ENCODE peak calls at places on chromosomes 12 and 14, in eight cellular contexts. One of them, this sample, is unnamed.
A peak's percentile ranks its signal among the peaks of the same experiment; 100 is the strongest.

GRCh38 chr14:65985976-65986375 is 500.2 kb upstream of the CCDC196 start:
- DNase-seq in brain microvascular endothelial cell: no peak
- DNase-seq in ELR: no peak
- DNase-seq in colonic mucosa: no peak
- DNase-seq in astrocyte of the spinal cord: no peak
- DNase-seq in stimulated activated CD4-positive, alpha-beta T cell treated with anti-CD3 and anti-CD28 coated beads, Interleukin-2, amount 100 ng/mL, for 48 hours: no peak
- DNase-seq in neural crest cell: no peak
- DNase-seq in EL: no peak
- DNase-seq in this sample: no peak

GRCh38 chr14:100755649-100756048 is 29.0 kb downstream of the DLK1 start:
- DNase-seq in astrocyte of the spinal cord: peak; percentile 42
- DNase-seq in ELR: peak; percentile 77
- DNase-seq in neural crest cell: no peak
- DNase-seq in brain microvascular endothelial cell: no peak
- DNase-seq in colonic mucosa: no peak
- DNase-seq in EL: no peak
- DNase-seq in stimulated activated CD4-positive, alpha-beta T cell treated with anti-CD3 and anti-CD28 coated beads, Interleukin-2, amount 100 ng/mL, for 48 hours: no peak
- DNase-seq in this sample: no peak

GRCh38 chr12:85639834-85640233 is 196.4 kb downstream of the RASSF9 start:
- DNase-seq in EL: no peak
- DNase-seq in astrocyte of the spinal cord: no peak
- DNase-seq in stimulated activated CD4-positive, alpha-beta T cell treated with anti-CD3 and anti-CD28 coated beads, Interleukin-2, amount 100 ng/mL, for 48 hours: no peak
- DNase-seq in ELR: no peak
- DNase-seq in brain microvascular endothelial cell: no peak
- DNase-seq in neural crest cell: no peak
- DNase-seq in colonic mucosa: no peak
- DNase-seq in this sample: no peak

GRCh38 chr14:58198086-58198485 is 1.9 kb upstream of the ACTR10 start:
- DNase-seq in astrocyte of the spinal cord: no peak
- DNase-seq in ELR: no peak
- DNase-seq in stimulated activated CD4-positive, alpha-beta T cell treated with anti-CD3 and anti-CD28 coated beads, Interleukin-2, amount 100 ng/mL, for 48 hours: no peak
- DNase-seq in brain microvascular endothelial cell: no peak
- DNase-seq in colonic mucosa: no peak
- DNase-seq in EL: no peak
- DNase-seq in neural crest cell: no peak
- DNase-seq in this sample: no peak

GRCh38 chr12:122035292-122035691 is 13.6 kb downstream of the BCL7A start:
- DNase-seq in astrocyte of the spinal cord: no peak
- DNase-seq in neural crest cell: no peak
- DNase-seq in ELR: no peak
- DNase-seq in brain microvascular endothelial cell: no peak
- DNase-seq in colonic mucosa: no peak
- DNase-seq in stimulated activated CD4-positive, alpha-beta T cell treated with anti-CD3 and anti-CD28 coated beads, Interleukin-2, amount 100 ng/mL, for 48 hours: no peak
- DNase-seq in EL: no peak
- DNase-seq in this sample: no peak

GRCh38 chr14:104117341-104118005 is 20.9 kb upstream of the KIF26A start:
- DNase-seq in astrocyte of the spinal cord: no peak
- DNase-seq in EL: no peak
- DNase-seq in colonic mucosa: peak; percentile 38
- DNase-seq in neural crest cell: no peak
- DNase-seq in stimulated activated CD4-positive, alpha-beta T cell treated with anti-CD3 and anti-CD28 coated beads, Interleukin-2, amount 100 ng/mL, for 48 hours: no peak
- DNase-seq in ELR: no peak
- DNase-seq in brain microvascular endothelial cell: no peak
- DNase-seq in this sample: no peak

GRCh38 chr12:132373967-132374820 is 44.8 kb upstream of the GALNT9 start:
- DNase-seq in astrocyte of the spinal cord: no peak
- DNase-seq in stimulated activated CD4-positive, alpha-beta T cell treated with anti-CD3 and anti-CD28 coated beads, Interleukin-2, amount 100 ng/mL, for 48 hours: no peak
- DNase-seq in ELR: peak; percentile 25
- DNase-seq in brain microvascular endothelial cell: no peak
- DNase-seq in colonic mucosa: no peak
- DNase-seq in EL: peak; percentile 7
- DNase-seq in neural crest cell: no peak
- DNase-seq in this sample: no peak

GRCh38 chr14:99320105-99320572 is 48.1 kb upstream of the BCL11B start:
- DNase-seq in neural crest cell: peak; percentile 63
- DNase-seq in stimulated activated CD4-positive, alpha-beta T cell treated with anti-CD3 and anti-CD28 coated beads, Interleukin-2, amount 100 ng/mL, for 48 hours: peak; percentile 77
- DNase-seq in astrocyte of the spinal cord: peak; percentile 6
- DNase-seq in EL: peak; percentile 41
- DNase-seq in brain microvascular endothelial cell: no peak
- DNase-seq in colonic mucosa: peak; percentile 85
- DNase-seq in ELR: peak; percentile 48
- DNase-seq in this sample: peak; percentile 35

GRCh38 chr12:43807361-43807760 is 1.2 kb upstream of the TWF1 start:
- DNase-seq in stimulated activated CD4-positive, alpha-beta T cell treated with anti-CD3 and anti-CD28 coated beads, Interleukin-2, amount 100 ng/mL, for 48 hours: no peak
- DNase-seq in colonic mucosa: no peak
- DNase-seq in EL: no peak
- DNase-seq in astrocyte of the spinal cord: no peak
- DNase-seq in brain microvascular endothelial cell: no peak
- DNase-seq in ELR: no peak
- DNase-seq in neural crest cell: no peak
- DNase-seq in this sample: no peak